ENCODE peak calls at places on chromosomes 13 and 19, in ten cellular contexts. One of them, this sample, is unnamed.

GRCh38 chr19:29837448-29837961 is 25.7 kb downstream of the CCNE1 start:
- DNase-seq in choroid plexus epithelial cell: no peak
- DNase-seq in astrocyte: no peak
- DNase-seq in lung: no peak
- DNase-seq in HepG2: no peak
- DNase-seq in GM12864: peak; percentile 89
- DNase-seq in RWPE1: no peak
- DNase-seq in transverse colon: no peak
- DNase-seq in thoracic aorta: no peak
- DNase-seq in AG09319: no peak
- DNase-seq in this sample: no peak

GRCh38 chr19:6723108-6723618 is 2.7 kb upstream of the C3 start:
- DNase-seq in choroid plexus epithelial cell: peak; percentile 61
- DNase-seq in astrocyte: peak; percentile 39
- DNase-seq in lung: peak; percentile 82
- DNase-seq in HepG2: peak; percentile 93
- DNase-seq in GM12864: no peak
- DNase-seq in RWPE1: no peak
- DNase-seq in transverse colon: no peak
- DNase-seq in thoracic aorta: no peak
- DNase-seq in AG09319: no peak
- DNase-seq in this sample: no peak

GRCh38 chr13:21137696-21138095 is 38.7 kb downstream of the SKA3 start:
- DNase-seq in choroid plexus epithelial cell: peak; percentile 55
- DNase-seq in astrocyte: peak; percentile 11
- DNase-seq in lung: no peak
- DNase-seq in HepG2: peak; percentile 20
- DNase-seq in GM12864: no peak
- DNase-seq in RWPE1: no peak
- DNase-seq in transverse colon: no peak
- DNase-seq in thoracic aorta: no peak
- DNase-seq in AG09319: no peak
- DNase-seq in this sample: no peak

GRCh38 chr13:99218969-99219368 is 18.3 kb downstream of the UBAC2 start:
- DNase-seq in choroid plexus epithelial cell: no peak
- DNase-seq in astrocyte: no peak
- DNase-seq in lung: no peak
- DNase-seq in HepG2: no peak
- DNase-seq in GM12864: no peak
- DNase-seq in RWPE1: no peak
- DNase-seq in transverse colon: peak; percentile 25
- DNase-seq in thoracic aorta: no peak
- DNase-seq in AG09319: no peak
- DNase-seq in this sample: no peak

GRCh38 chr19:3683866-3684816 is 16.1 kb downstream of the PIP5K1C start:
- DNase-seq in choroid plexus epithelial cell: peak; percentile 93
- DNase-seq in astrocyte: peak; percentile 91
- DNase-seq in lung: no peak
- DNase-seq in HepG2: no peak
- DNase-seq in GM12864: no peak
- DNase-seq in RWPE1: no peak
- DNase-seq in transverse colon: no peak
- DNase-seq in thoracic aorta: no peak
- DNase-seq in AG09319: no peak
- DNase-seq in this sample: peak; percentile 89

GRCh38 chr13:30382836-30383525 is 39.3 kb upstream of the UBE2L5 start:
- DNase-seq in choroid plexus epithelial cell: no peak
- DNase-seq in astrocyte: no peak
- DNase-seq in lung: no peak
- DNase-seq in HepG2: no peak
- DNase-seq in GM12864: no peak
- DNase-seq in RWPE1: no peak
- DNase-seq in transverse colon: peak; percentile 25
- DNase-seq in thoracic aorta: no peak
- DNase-seq in AG09319: no peak
- DNase-seq in this sample: no peak

GRCh38 chr13:100707818-100708740 is 33.5 kb upstream of the TMTC4 start:
- DNase-seq in choroid plexus epithelial cell: no peak
- DNase-seq in astrocyte: peak; percentile 97
- DNase-seq in lung: no peak
- DNase-seq in HepG2: no peak
- DNase-seq in GM12864: no peak
- DNase-seq in RWPE1: no peak
- DNase-seq in transverse colon: no peak
- DNase-seq in thoracic aorta: no peak
- DNase-seq in AG09319: no peak
- DNase-seq in this sample: no peak

GRCh38 chr13:71801781-71802180 is 65.2 kb downstream of the DACH1 start:
- DNase-seq in choroid plexus epithelial cell: no peak
- DNase-seq in astrocyte: no peak
- DNase-seq in lung: no peak
- DNase-seq in HepG2: no peak
- DNase-seq in GM12864: no peak
- DNase-seq in RWPE1: no peak
- DNase-seq in transverse colon: no peak
- DNase-seq in thoracic aorta: no peak
- DNase-seq in AG09319: no peak
- DNase-seq in this sample: no peak

GRCh38 chr13:36820222-36820621 is 1.2 kb downstream of the RFXAP start:
- DNase-seq in choroid plexus epithelial cell: no peak
- DNase-seq in astrocyte: no peak
- DNase-seq in lung: no peak
- DNase-seq in HepG2: no peak
- DNase-seq in GM12864: peak; percentile 36
- DNase-seq in RWPE1: no peak
- DNase-seq in transverse colon: no peak
- DNase-seq in thoracic aorta: no peak
- DNase-seq in AG09319: no peak
- DNase-seq in this sample: no peak

GRCh38 chr19:927044-927706 is 1.3 kb downstream of the ARID3A start:
- DNase-seq in choroid plexus epithelial cell: peak; percentile 64
- DNase-seq in astrocyte: no peak
- DNase-seq in lung: peak; percentile 78
- DNase-seq in HepG2: peak; percentile 85
- DNase-seq in GM12864: no peak
- DNase-seq in RWPE1: no peak
- DNase-seq in transverse colon: peak; percentile 62
- DNase-seq in thoracic aorta: no peak
- DNase-seq in AG09319: no peak
- DNase-seq in this sample: peak; percentile 79

GRCh38 chr19:33291623-33292534 is 10.5 kb downstream of the CEBPA start:
- DNase-seq in choroid plexus epithelial cell: no peak
- DNase-seq in astrocyte: no peak
- DNase-seq in lung: peak; percentile 71
- DNase-seq in HepG2: no peak
- DNase-seq in GM12864: no peak
- DNase-seq in RWPE1: no peak
- DNase-seq in transverse colon: peak; percentile 75
- DNase-seq in thoracic aorta: no peak
- DNase-seq in AG09319: no peak
- DNase-seq in this sample: no peak

GRCh38 chr19:51508059-51508733 is 6.6 kb upstream of the SIGLEC12 start:
- DNase-seq in choroid plexus epithelial cell: no peak
- DNase-seq in astrocyte: no peak
- DNase-seq in lung: no peak
- DNase-seq in HepG2: no peak
- DNase-seq in GM12864: no peak
- DNase-seq in RWPE1: no peak
- DNase-seq in transverse colon: no peak
- DNase-seq in thoracic aorta: no peak
- DNase-seq in AG09319: no peak
- DNase-seq in this sample: no peak

GRCh38 chr13:49429061-49429460 is 14.8 kb downstream of the CAB39L start:
- DNase-seq in choroid plexus epithelial cell: no peak
- DNase-seq in astrocyte: no peak
- DNase-seq in lung: no peak
- DNase-seq in HepG2: no peak
- DNase-seq in GM12864: no peak
- DNase-seq in RWPE1: no peak
- DNase-seq in transverse colon: no peak
- DNase-seq in thoracic aorta: no peak
- DNase-seq in AG09319: no peak
- DNase-seq in this sample: no peak

GRCh38 chr19:28823338-28823961 is 389.5 kb downstream of the UQCRFS1 start:
- DNase-seq in choroid plexus epithelial cell: no peak
- DNase-seq in astrocyte: no peak
- DNase-seq in lung: no peak
- DNase-seq in HepG2: no peak
- DNase-seq in GM12864: no peak
- DNase-seq in RWPE1: peak; percentile 8
- DNase-seq in transverse colon: no peak
- DNase-seq in thoracic aorta: no peak
- DNase-seq in AG09319: no peak
- DNase-seq in this sample: no peak

GRCh38 chr19:28831464-28831863 is 381.5 kb downstream of the UQCRFS1 start:
- DNase-seq in choroid plexus epithelial cell: no peak
- DNase-seq in astrocyte: no peak
- DNase-seq in lung: no peak
- DNase-seq in HepG2: no peak
- DNase-seq in GM12864: no peak
- DNase-seq in RWPE1: no peak
- DNase-seq in transverse colon: no peak
- DNase-seq in thoracic aorta: no peak
- DNase-seq in AG09319: no peak
- DNase-seq in this sample: no peak

GRCh38 chr19:28828276-28828870 is 384.6 kb downstream of the UQCRFS1 start:
- DNase-seq in choroid plexus epithelial cell: no peak
- DNase-seq in astrocyte: no peak
- DNase-seq in lung: no peak
- DNase-seq in HepG2: no peak
- DNase-seq in GM12864: no peak
- DNase-seq in RWPE1: no peak
- DNase-seq in transverse colon: no peak
- DNase-seq in thoracic aorta: no peak
- DNase-seq in AG09319: no peak
- DNase-seq in this sample: no peak

GRCh38 chr19:28829762-28830161 is 383.2 kb downstream of the UQCRFS1 start:
- DNase-seq in choroid plexus epithelial cell: no peak
- DNase-seq in astrocyte: no peak
- DNase-seq in lung: no peak
- DNase-seq in HepG2: no peak
- DNase-seq in GM12864: no peak
- DNase-seq in RWPE1: no peak
- DNase-seq in transverse colon: no peak
- DNase-seq in thoracic aorta: no peak
- DNase-seq in AG09319: no peak
- DNase-seq in this sample: no peak

GRCh38 chr19:28827382-28827781 is 385.6 kb downstream of the UQCRFS1 start:
- DNase-seq in choroid plexus epithelial cell: no peak
- DNase-seq in astrocyte: no peak
- DNase-seq in lung: no peak
- DNase-seq in HepG2: no peak
- DNase-seq in GM12864: no peak
- DNase-seq in RWPE1: no peak
- DNase-seq in transverse colon: no peak
- DNase-seq in thoracic aorta: no peak
- DNase-seq in AG09319: no peak
- DNase-seq in this sample: no peak
- TF ChIP-seq CTCF in choroid plexus epithelial cell: no peak
- TF ChIP-seq CTCF in astrocyte: no peak
- TF ChIP-seq CTCF in lung: no peak
- TF ChIP-seq CTCF in HepG2: no peak
- TF ChIP-seq CTCF in GM12864: no peak
- TF ChIP-seq CTCF in RWPE1: no peak
- TF ChIP-seq CTCF in transverse colon: no peak
- TF ChIP-seq CTCF in thoracic aorta: no peak
- TF ChIP-seq CTCF in AG09319: no peak
- TF ChIP-seq CTCF in this sample: no peak

DNA sequence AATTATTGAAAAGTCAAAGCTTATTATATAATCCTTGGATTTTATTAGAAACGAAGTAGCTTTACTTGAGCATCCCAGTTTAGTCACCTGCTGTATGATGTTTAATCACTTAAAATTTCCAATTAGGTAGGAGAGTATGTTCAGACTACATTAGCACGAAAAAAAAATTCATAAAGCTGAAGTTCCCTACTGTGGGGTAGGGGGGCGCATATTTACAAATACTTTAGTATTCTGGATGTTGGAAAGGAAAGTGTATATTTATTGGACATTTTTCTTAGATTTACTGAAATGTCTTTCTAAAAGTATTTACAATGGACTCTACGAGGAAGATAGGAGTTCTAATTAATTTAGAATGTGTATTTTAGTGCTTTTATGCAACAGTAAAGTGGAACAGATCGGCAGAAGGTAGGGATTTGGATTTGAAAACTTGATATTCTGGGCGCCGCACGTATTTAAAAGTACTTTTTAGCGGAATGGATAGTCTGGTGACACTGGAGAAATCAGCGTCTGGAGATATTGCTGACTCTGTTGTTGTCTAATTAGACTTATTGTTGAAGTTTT is 1.9 kb downstream of the CDK8 start:
- DNase-seq in choroid plexus epithelial cell: peak; percentile 31
- DNase-seq in astrocyte: peak; percentile 2
- DNase-seq in lung: no peak
- DNase-seq in HepG2: peak; percentile 20
- DNase-seq in GM12864: no peak
- DNase-seq in RWPE1: peak; percentile 15
- DNase-seq in transverse colon: no peak
- DNase-seq in thoracic aorta: no peak
- DNase-seq in AG09319: no peak
- DNase-seq in this sample: no peak
- TF ChIP-seq CTCF in choroid plexus epithelial cell: no peak
- TF ChIP-seq CTCF in astrocyte: peak; percentile 33
- TF ChIP-seq CTCF in lung: no peak
- TF ChIP-seq CTCF in HepG2: peak; percentile 15
- TF ChIP-seq CTCF in GM12864: peak; percentile 14
- TF ChIP-seq CTCF in RWPE1: peak; percentile 46
- TF ChIP-seq CTCF in transverse colon: peak; percentile 18
- TF ChIP-seq CTCF in thoracic aorta: no peak
- TF ChIP-seq CTCF in AG09319: peak; percentile 23
- TF ChIP-seq CTCF in this sample: peak; percentile 40

GRCh38 chr19:49570997-49571676 is 9.2 kb downstream of the NOSIP start:
- DNase-seq in choroid plexus epithelial cell: no peak
- DNase-seq in astrocyte: no peak
- DNase-seq in lung: no peak
- DNase-seq in HepG2: peak; percentile 76
- DNase-seq in GM12864: no peak
- DNase-seq in RWPE1: no peak
- DNase-seq in transverse colon: peak; percentile 68
- DNase-seq in thoracic aorta: no peak
- DNase-seq in AG09319: no peak
- DNase-seq in this sample: peak; percentile 47
- TF ChIP-seq CTCF in choroid plexus epithelial cell: no peak
- TF ChIP-seq CTCF in astrocyte: no peak
- TF ChIP-seq CTCF in lung: no peak
- TF ChIP-seq CTCF in HepG2: peak; percentile 83
- TF ChIP-seq CTCF in GM12864: no peak
- TF ChIP-seq CTCF in RWPE1: no peak
- TF ChIP-seq CTCF in transverse colon: no peak
- TF ChIP-seq CTCF in thoracic aorta: no peak
- TF ChIP-seq CTCF in AG09319: no peak
- TF ChIP-seq CTCF in this sample: no peak

GRCh38 chr19:2461751-2462634 is 5.2 kb upstream of the LMNB2 start:
- DNase-seq in choroid plexus epithelial cell: peak; percentile 50
- DNase-seq in astrocyte: peak; percentile 39
- DNase-seq in lung: peak; percentile 57
- DNase-seq in HepG2: no peak
- DNase-seq in GM12864: no peak
- DNase-seq in RWPE1: peak; percentile 41
- DNase-seq in transverse colon: peak; percentile 54
- DNase-seq in thoracic aorta: no peak
- DNase-seq in AG09319: no peak
- DNase-seq in this sample: peak; percentile 63
- TF ChIP-seq CTCF in choroid plexus epithelial cell: peak; percentile 43
- TF ChIP-seq CTCF in astrocyte: no peak
- TF ChIP-seq CTCF in lung: no peak
- TF ChIP-seq CTCF in HepG2: no peak
- TF ChIP-seq CTCF in GM12864: peak; percentile 24
- TF ChIP-seq CTCF in RWPE1: no peak
- TF ChIP-seq CTCF in transverse colon: no peak
- TF ChIP-seq CTCF in thoracic aorta: peak; percentile 25
- TF ChIP-seq CTCF in AG09319: peak; percentile 26
- TF ChIP-seq CTCF in this sample: no peak